ENCODE peak calls at places on chromosomes 7 and 10, in seven cellular contexts. O, X, U, T, F, C and Q are unnamed samples.

GRCh38 chr10:43315096-43315495 is 48.2 kb upstream of the RASGEF1A start:
- ATAC-seq in X (peak), T (no peak), F (no peak), O (no peak), C (no peak), U (no peak), Q (no peak)

GRCh38 chr7:36726806-36727503 is 2.7 kb upstream of the AOAH start:
- ATAC-seq in X (no peak), O (no peak), U (peak), C (peak), F (no peak), T (no peak), Q (no peak)

GRCh38 chr7:156168434-156168833 is 356.2 kb upstream of the SHH start:
- ATAC-seq in C (no peak), X (no peak), F (no peak), T (no peak), U (no peak), O (no peak), Q (no peak)

GRCh38 chr10:58336242-58336641 is 1.4 kb downstream of the UBE2D1 start:
- ATAC-seq in C (no peak), X (no peak), U (no peak), O (no peak), T (no peak), F (no peak), Q (no peak)

GRCh38 chr7:42097756-42098155 is 139.3 kb downstream of the GLI3 start:
- ATAC-seq in U (no peak), T (peak), F (no peak), C (peak), X (peak), O (peak), Q (peak)

GRCh38 chr7:94907026-94907419 is 371 bp upstream of the PPP1R9A start:
- ATAC-seq in T (peak), X (no peak), C (peak), U (no peak), O (peak), F (no peak), Q (no peak)

GRCh38 chr7:143914938-143915337 is 13.0 kb upstream of the TCAF1 start:
- ATAC-seq in O (no peak), F (no peak), X (no peak), U (no peak), T (no peak), C (no peak), Q (peak)

GRCh38 chr10:107423903-107424302 is 259.4 kb upstream of the SORCS1 start:
- ATAC-seq in U (no peak), X (no peak), O (no peak), T (no peak), F (no peak), C (no peak), Q (no peak)

GRCh38 chr7:92834661-92835139 is 1.7 kb downstream of the CDK6 start:
- ATAC-seq in F (no peak), U (no peak), C (no peak), T (no peak), X (no peak), O (peak), Q (peak)

GRCh38 chr7:142759433-142759832 is 10.2 kb downstream of the PRSS1 start:
- ATAC-seq in O (no peak), U (no peak), T (no peak), C (no peak), X (no peak), F (no peak), Q (no peak)

GRCh38 chr7:131208777-131209176 is 118.9 kb upstream of the MKLN1 start:
- ATAC-seq in O (no peak), T (no peak), U (no peak), C (no peak), F (no peak), X (no peak), Q (no peak)